ENCODE peak calls at places on chromosome 10, in nine cellular contexts. One of them, this sample, is unnamed.

GRCh38 chr10:110786172-110786571 is 85.6 kb upstream of the PDCD4 start:
- DNase-seq in progenitor cell of endocrine pancreas: no peak
- DNase-seq in NCI-H510A treated with DMSO at 0.1 percent for 48 hours: peak; percentile 89
- DNase-seq in renal cortical epithelial cell: no peak
- DNase-seq in NCI-H1436: peak; percentile 44
- DNase-seq in NCI-H446: no peak
- DNase-seq in Kasumi-1: no peak
- DNase-seq in hypothalamus: no peak
- DNase-seq in GM23338: no peak
- DNase-seq in this sample: peak; percentile 72

GRCh38 chr10:104317195-104318095 is 20.8 kb downstream of the ITPRIP start:
- DNase-seq in progenitor cell of endocrine pancreas: no peak
- DNase-seq in NCI-H510A treated with DMSO at 0.1 percent for 48 hours: no peak
- DNase-seq in renal cortical epithelial cell: no peak
- DNase-seq in NCI-H1436: no peak
- DNase-seq in NCI-H446: no peak
- DNase-seq in Kasumi-1: no peak
- DNase-seq in hypothalamus: no peak
- DNase-seq in GM23338: no peak
- DNase-seq in this sample: no peak

GRCh38 chr10:51368943-51369342 is 294.7 kb downstream of the PRKG1 start:
- DNase-seq in progenitor cell of endocrine pancreas: no peak
- DNase-seq in NCI-H510A treated with DMSO at 0.1 percent for 48 hours: no peak
- DNase-seq in renal cortical epithelial cell: no peak
- DNase-seq in NCI-H1436: no peak
- DNase-seq in NCI-H446: no peak
- DNase-seq in Kasumi-1: no peak
- DNase-seq in hypothalamus: no peak
- DNase-seq in GM23338: peak; percentile 77
- DNase-seq in this sample: no peak

GRCh38 chr10:21100871-21101514 is 203.9 kb upstream of the NEBL start:
- DNase-seq in progenitor cell of endocrine pancreas: no peak
- DNase-seq in NCI-H510A treated with DMSO at 0.1 percent for 48 hours: no peak
- DNase-seq in renal cortical epithelial cell: no peak
- DNase-seq in NCI-H1436: no peak
- DNase-seq in NCI-H446: no peak
- DNase-seq in Kasumi-1: no peak
- DNase-seq in hypothalamus: no peak
- DNase-seq in GM23338: no peak
- DNase-seq in this sample: no peak

GRCh38 chr10:55629792-55630490 is 731.1 kb downstream of the ZWINT start:
- DNase-seq in progenitor cell of endocrine pancreas: peak; percentile 27
- DNase-seq in NCI-H510A treated with DMSO at 0.1 percent for 48 hours: peak; percentile 29
- DNase-seq in renal cortical epithelial cell: peak; percentile 48
- DNase-seq in NCI-H1436: no peak
- DNase-seq in NCI-H446: no peak
- DNase-seq in Kasumi-1: no peak
- DNase-seq in hypothalamus: no peak
- DNase-seq in GM23338: peak; percentile 65
- DNase-seq in this sample: peak; percentile 93

GRCh38 chr10:59830601-59831259 is 75.6 kb downstream of the CCDC6 start:
- DNase-seq in progenitor cell of endocrine pancreas: peak; percentile 16
- DNase-seq in NCI-H510A treated with DMSO at 0.1 percent for 48 hours: peak; percentile 28
- DNase-seq in renal cortical epithelial cell: peak; percentile 51
- DNase-seq in NCI-H1436: peak; percentile 41
- DNase-seq in NCI-H446: peak; percentile 48
- DNase-seq in Kasumi-1: peak; percentile 72
- DNase-seq in hypothalamus: no peak
- DNase-seq in GM23338: peak; percentile 87
- DNase-seq in this sample: peak; percentile 76

GRCh38 chr10:45279702-45280101 is 35.7 kb downstream of the OR13A1 start:
- DNase-seq in progenitor cell of endocrine pancreas: no peak
- DNase-seq in NCI-H510A treated with DMSO at 0.1 percent for 48 hours: no peak
- DNase-seq in renal cortical epithelial cell: no peak
- DNase-seq in NCI-H1436: no peak
- DNase-seq in NCI-H446: no peak
- DNase-seq in Kasumi-1: no peak
- DNase-seq in hypothalamus: no peak
- DNase-seq in GM23338: no peak
- DNase-seq in this sample: no peak

GRCh38 chr10:43212043-43212721 is 54.7 kb downstream of the RASGEF1A start:
- DNase-seq in progenitor cell of endocrine pancreas: no peak
- DNase-seq in NCI-H510A treated with DMSO at 0.1 percent for 48 hours: no peak
- DNase-seq in renal cortical epithelial cell: no peak
- DNase-seq in NCI-H1436: no peak
- DNase-seq in NCI-H446: peak; percentile 57
- DNase-seq in Kasumi-1: no peak
- DNase-seq in hypothalamus: no peak
- DNase-seq in GM23338: no peak
- DNase-seq in this sample: no peak

GRCh38 chr10:36880898-36881297 is 244.5 kb upstream of the ANKRD30A start:
- DNase-seq in progenitor cell of endocrine pancreas: no peak
- DNase-seq in NCI-H510A treated with DMSO at 0.1 percent for 48 hours: no peak
- DNase-seq in renal cortical epithelial cell: peak; percentile 27
- DNase-seq in NCI-H1436: no peak
- DNase-seq in NCI-H446: peak; percentile 47
- DNase-seq in Kasumi-1: peak; percentile 38
- DNase-seq in hypothalamus: no peak
- DNase-seq in GM23338: peak; percentile 60
- DNase-seq in this sample: peak; percentile 47

GRCh38 chr10:35420044-35420443 is 83.7 kb downstream of the CCNY start:
- DNase-seq in progenitor cell of endocrine pancreas: no peak
- DNase-seq in NCI-H510A treated with DMSO at 0.1 percent for 48 hours: no peak
- DNase-seq in renal cortical epithelial cell: peak; percentile 49
- DNase-seq in NCI-H1436: no peak
- DNase-seq in NCI-H446: no peak
- DNase-seq in Kasumi-1: no peak
- DNase-seq in hypothalamus: no peak
- DNase-seq in GM23338: no peak
- DNase-seq in this sample: no peak

GRCh38 chr10:69409176-69409495 is 7.6 kb downstream of the TACR2 start:
- DNase-seq in progenitor cell of endocrine pancreas: no peak
- DNase-seq in NCI-H510A treated with DMSO at 0.1 percent for 48 hours: no peak
- DNase-seq in renal cortical epithelial cell: no peak
- DNase-seq in NCI-H1436: no peak
- DNase-seq in NCI-H446: no peak
- DNase-seq in Kasumi-1: no peak
- DNase-seq in hypothalamus: no peak
- DNase-seq in GM23338: no peak
- DNase-seq in this sample: no peak

GRCh38 chr10:120574986-120575385 is 118.0 kb downstream of the PLPP4 start:
- DNase-seq in progenitor cell of endocrine pancreas: no peak
- DNase-seq in NCI-H510A treated with DMSO at 0.1 percent for 48 hours: no peak
- DNase-seq in renal cortical epithelial cell: no peak
- DNase-seq in NCI-H1436: no peak
- DNase-seq in NCI-H446: peak; percentile 82
- DNase-seq in Kasumi-1: no peak
- DNase-seq in hypothalamus: no peak
- DNase-seq in GM23338: no peak
- DNase-seq in this sample: no peak

GRCh38 chr10:3773465-3774017 is 11.5 kb downstream of the KLF6 start:
- DNase-seq in progenitor cell of endocrine pancreas: no peak
- DNase-seq in NCI-H510A treated with DMSO at 0.1 percent for 48 hours: no peak
- DNase-seq in renal cortical epithelial cell: peak; percentile 62
- DNase-seq in NCI-H1436: no peak
- DNase-seq in NCI-H446: no peak
- DNase-seq in Kasumi-1: no peak
- DNase-seq in hypothalamus: no peak
- DNase-seq in GM23338: no peak
- DNase-seq in this sample: no peak

GRCh38 chr10:58967551-58968418 is 208.7 kb upstream of the PHYHIPL start:
- DNase-seq in progenitor cell of endocrine pancreas: peak; percentile 57
- DNase-seq in NCI-H510A treated with DMSO at 0.1 percent for 48 hours: peak; percentile 52
- DNase-seq in renal cortical epithelial cell: peak; percentile 74
- DNase-seq in NCI-H1436: peak; percentile 59
- DNase-seq in NCI-H446: no peak
- DNase-seq in Kasumi-1: no peak
- DNase-seq in hypothalamus: peak; percentile 51
- DNase-seq in GM23338: peak; percentile 89
- DNase-seq in this sample: peak; percentile 81

GRCh38 chr10:36573246-36573645 is 552.2 kb upstream of the ANKRD30A start:
- DNase-seq in progenitor cell of endocrine pancreas: no peak
- DNase-seq in NCI-H510A treated with DMSO at 0.1 percent for 48 hours: no peak
- DNase-seq in renal cortical epithelial cell: no peak
- DNase-seq in NCI-H1436: peak; percentile 5
- DNase-seq in NCI-H446: no peak
- DNase-seq in Kasumi-1: no peak
- DNase-seq in hypothalamus: no peak
- DNase-seq in GM23338: no peak
- DNase-seq in this sample: no peak

GRCh38 chr10:101273330-101273729 is 44.1 kb upstream of the LBX1 start:
- DNase-seq in progenitor cell of endocrine pancreas: no peak
- DNase-seq in NCI-H510A treated with DMSO at 0.1 percent for 48 hours: no peak
- DNase-seq in renal cortical epithelial cell: no peak
- DNase-seq in NCI-H1436: no peak
- DNase-seq in NCI-H446: no peak
- DNase-seq in Kasumi-1: no peak
- DNase-seq in hypothalamus: no peak
- DNase-seq in GM23338: no peak
- DNase-seq in this sample: no peak

GRCh38 chr10:93893646-93894515 is at the start of gene SLC35G1:
- DNase-seq in progenitor cell of endocrine pancreas: peak; percentile 62
- DNase-seq in NCI-H510A treated with DMSO at 0.1 percent for 48 hours: peak; percentile 54
- DNase-seq in renal cortical epithelial cell: peak; percentile 18
- DNase-seq in NCI-H1436: peak; percentile 59
- DNase-seq in NCI-H446: peak; percentile 81
- DNase-seq in Kasumi-1: peak; percentile 76
- DNase-seq in hypothalamus: peak; percentile 54
- DNase-seq in GM23338: peak; percentile 77
- DNase-seq in this sample: peak; percentile 87

GRCh38 chr10:100614416-100614815 is 78.7 kb downstream of the HIF1AN start:
- DNase-seq in progenitor cell of endocrine pancreas: no peak
- DNase-seq in NCI-H510A treated with DMSO at 0.1 percent for 48 hours: no peak
- DNase-seq in renal cortical epithelial cell: no peak
- DNase-seq in NCI-H1436: no peak
- DNase-seq in NCI-H446: no peak
- DNase-seq in Kasumi-1: no peak
- DNase-seq in hypothalamus: no peak
- DNase-seq in GM23338: peak; percentile 41
- DNase-seq in this sample: peak; percentile 69

GRCh38 chr10:26441491-26442214 is 3.5 kb downstream of the APBB1IP start:
- DNase-seq in progenitor cell of endocrine pancreas: no peak
- DNase-seq in NCI-H510A treated with DMSO at 0.1 percent for 48 hours: no peak
- DNase-seq in renal cortical epithelial cell: peak; percentile 82
- DNase-seq in NCI-H1436: no peak
- DNase-seq in NCI-H446: no peak
- DNase-seq in Kasumi-1: no peak
- DNase-seq in hypothalamus: no peak
- DNase-seq in GM23338: no peak
- DNase-seq in this sample: no peak

GRCh38 chr10:46094931-46095755 is 49.1 kb upstream of the MSMB start:
- DNase-seq in progenitor cell of endocrine pancreas: no peak
- DNase-seq in NCI-H510A treated with DMSO at 0.1 percent for 48 hours: no peak
- DNase-seq in renal cortical epithelial cell: no peak
- DNase-seq in NCI-H1436: no peak
- DNase-seq in NCI-H446: no peak
- DNase-seq in Kasumi-1: no peak
- DNase-seq in hypothalamus: no peak
- DNase-seq in GM23338: no peak
- DNase-seq in this sample: no peak

GRCh38 chr10:77911535-77912123 is 14.9 kb downstream of the DLG5 start:
- DNase-seq in progenitor cell of endocrine pancreas: no peak
- DNase-seq in NCI-H510A treated with DMSO at 0.1 percent for 48 hours: no peak
- DNase-seq in renal cortical epithelial cell: peak; percentile 53
- DNase-seq in NCI-H1436: no peak
- DNase-seq in NCI-H446: no peak
- DNase-seq in Kasumi-1: no peak
- DNase-seq in hypothalamus: no peak
- DNase-seq in GM23338: no peak
- DNase-seq in this sample: no peak

GRCh38 chr10:109964318-109964717 is 41.0 kb upstream of the XPNPEP1 start:
- DNase-seq in progenitor cell of endocrine pancreas: no peak
- DNase-seq in NCI-H510A treated with DMSO at 0.1 percent for 48 hours: no peak
- DNase-seq in renal cortical epithelial cell: no peak
- DNase-seq in NCI-H1436: no peak
- DNase-seq in NCI-H446: no peak
- DNase-seq in Kasumi-1: no peak
- DNase-seq in hypothalamus: no peak
- DNase-seq in GM23338: no peak
- DNase-seq in this sample: no peak

GRCh38 chr10:3806603-3807002 is 21.6 kb upstream of the KLF6 start:
- DNase-seq in progenitor cell of endocrine pancreas: no peak
- DNase-seq in NCI-H510A treated with DMSO at 0.1 percent for 48 hours: peak; percentile 22
- DNase-seq in renal cortical epithelial cell: peak; percentile 90
- DNase-seq in NCI-H1436: peak; percentile 61
- DNase-seq in NCI-H446: no peak
- DNase-seq in Kasumi-1: no peak
- DNase-seq in hypothalamus: no peak
- DNase-seq in GM23338: no peak
- DNase-seq in this sample: no peak

GRCh38 chr10:72277340-72277995 is 3.7 kb downstream of the DDIT4 start:
- DNase-seq in progenitor cell of endocrine pancreas: no peak
- DNase-seq in NCI-H510A treated with DMSO at 0.1 percent for 48 hours: no peak
- DNase-seq in renal cortical epithelial cell: no peak
- DNase-seq in NCI-H1436: no peak
- DNase-seq in NCI-H446: no peak
- DNase-seq in Kasumi-1: no peak
- DNase-seq in hypothalamus: no peak
- DNase-seq in GM23338: peak; percentile 12
- DNase-seq in this sample: no peak

GRCh38 chr10:86795353-86795752 is 38.9 kb downstream of the BMPR1A start:
- DNase-seq in progenitor cell of endocrine pancreas: no peak
- DNase-seq in NCI-H510A treated with DMSO at 0.1 percent for 48 hours: peak; percentile 32
- DNase-seq in renal cortical epithelial cell: peak; percentile 68
- DNase-seq in NCI-H1436: no peak
- DNase-seq in NCI-H446: peak; percentile 33
- DNase-seq in Kasumi-1: no peak
- DNase-seq in hypothalamus: no peak
- DNase-seq in GM23338: peak; percentile 89
- DNase-seq in this sample: peak; percentile 93

GRCh38 chr10:11716704-11717103 is 25.5 kb upstream of the ECHDC3 start:
- DNase-seq in progenitor cell of endocrine pancreas: no peak
- DNase-seq in NCI-H510A treated with DMSO at 0.1 percent for 48 hours: no peak
- DNase-seq in renal cortical epithelial cell: no peak
- DNase-seq in NCI-H1436: no peak
- DNase-seq in NCI-H446: no peak
- DNase-seq in Kasumi-1: peak; percentile 21
- DNase-seq in hypothalamus: no peak
- DNase-seq in GM23338: no peak
- DNase-seq in this sample: no peak

GRCh38 chr10:16441106-16441850 is 4.5 kb downstream of the PTER start:
- DNase-seq in progenitor cell of endocrine pancreas: no peak
- DNase-seq in NCI-H510A treated with DMSO at 0.1 percent for 48 hours: no peak
- DNase-seq in renal cortical epithelial cell: peak; percentile 25
- DNase-seq in NCI-H1436: no peak
- DNase-seq in NCI-H446: no peak
- DNase-seq in Kasumi-1: no peak
- DNase-seq in hypothalamus: no peak
- DNase-seq in GM23338: no peak
- DNase-seq in this sample: peak; percentile 3

GRCh38 chr10:98296514-98296913 is 28.5 kb upstream of the LOXL4 start:
- DNase-seq in progenitor cell of endocrine pancreas: no peak
- DNase-seq in NCI-H510A treated with DMSO at 0.1 percent for 48 hours: no peak
- DNase-seq in renal cortical epithelial cell: no peak
- DNase-seq in NCI-H1436: no peak
- DNase-seq in NCI-H446: no peak
- DNase-seq in Kasumi-1: no peak
- DNase-seq in hypothalamus: no peak
- DNase-seq in GM23338: no peak
- DNase-seq in this sample: peak; percentile 56

GRCh38 chr10:61159253-61159652 is 215.3 kb upstream of the RHOBTB1 start:
- DNase-seq in progenitor cell of endocrine pancreas: no peak
- DNase-seq in NCI-H510A treated with DMSO at 0.1 percent for 48 hours: no peak
- DNase-seq in renal cortical epithelial cell: no peak
- DNase-seq in NCI-H1436: no peak
- DNase-seq in NCI-H446: no peak
- DNase-seq in Kasumi-1: no peak
- DNase-seq in hypothalamus: no peak
- DNase-seq in GM23338: no peak
- DNase-seq in this sample: no peak

GRCh38 chr10:106618611-106619010 is 545.9 kb downstream of the SORCS1 start:
- DNase-seq in progenitor cell of endocrine pancreas: no peak
- DNase-seq in NCI-H510A treated with DMSO at 0.1 percent for 48 hours: no peak
- DNase-seq in renal cortical epithelial cell: no peak
- DNase-seq in NCI-H1436: no peak
- DNase-seq in NCI-H446: no peak
- DNase-seq in Kasumi-1: no peak
- DNase-seq in hypothalamus: no peak
- DNase-seq in GM23338: no peak
- DNase-seq in this sample: peak; percentile 16

GRCh38 chr10:58567652-58568051 is 55.0 kb downstream of the BICC1 start:
- DNase-seq in progenitor cell of endocrine pancreas: no peak
- DNase-seq in NCI-H510A treated with DMSO at 0.1 percent for 48 hours: no peak
- DNase-seq in renal cortical epithelial cell: no peak
- DNase-seq in NCI-H1436: no peak
- DNase-seq in NCI-H446: no peak
- DNase-seq in Kasumi-1: no peak
- DNase-seq in hypothalamus: no peak
- DNase-seq in GM23338: no peak
- DNase-seq in this sample: no peak